ENCODE peak calls at places on chromosomes 16 and 17, in seven cellular contexts. J is heart right ventricle, D is neural progenitor cell, F is fibroblast of lung, X is endothelial cell of umbilical vein, Q is breast epithelium, E is heart left ventricle. W is an unnamed sample. For H3K9me3, the result is how much of the 10 kb centered on the place peaks cover.

GRCh38 chr17:54085934-54086333 is 263.2 kb downstream of the KIF2B start:
- DNase-seq in J (no peak), D (peak), F (peak), X (no peak), Q (no peak), E (no peak), W (no peak)

GRCh38 chr17:13931111-13931526 is 138.2 kb upstream of the COX10 start:
- DNase-seq in J (no peak), D (no peak), F (peak), X (no peak), Q (no peak), E (peak), W (no peak)

GRCh38 chr17:78532922-78533640 is 44.1 kb downstream of the DNAH17 start:
- DNase-seq in J (no peak), D (no peak), F (peak), X (peak), Q (no peak), E (no peak), W (no peak)

GRCh38 chr16:81755915-81756644 is 23.0 kb upstream of the PLCG2 start:
- DNase-seq in J (no peak), D (no peak), F (no peak), X (peak), Q (no peak), E (peak), W (no peak)

GRCh38 chr17:19331134-19331533 is 31.4 kb downstream of the B9D1 start:
- DNase-seq in J (no peak), D (no peak), F (peak), X (no peak), Q (no peak), E (no peak), W (no peak)

GRCh38 chr16:11738742-11739544 is 3.7 kb downstream of the TXNDC11 start:
- DNase-seq in J (no peak), D (no peak), F (no peak), X (no peak), Q (no peak), E (no peak), W (no peak)

GRCh38 chr17:17018021-17018441 is 24.2 kb upstream of the MPRIP start:
- DNase-seq in J (no peak), D (no peak), F (no peak), X (no peak), Q (no peak), E (no peak), W (no peak)

GRCh38 chr17:36674278-36674650 is 72.9 kb downstream of the MRM1 start:
- DNase-seq in J (no peak), D (no peak), F (no peak), X (no peak), Q (no peak), E (no peak), W (peak)

GRCh38 chr17:11490171-11490760 is 108.0 kb upstream of the DNAH9 start:
- DNase-seq in J (no peak), D (peak), F (no peak), X (no peak), Q (no peak), E (no peak), W (no peak)

GRCh38 chr16:4213721-4214120 is 28.2 kb downstream of the SRL start:
- DNase-seq in J (no peak), D (no peak), F (no peak), X (no peak), Q (peak), E (no peak), W (no peak)

GRCh38 chr16:89842471-89843408 is 14.5 kb downstream of the SPIRE2 start:
- DNase-seq in J (peak), D (no peak), F (no peak), X (peak), Q (no peak), E (peak), W (no peak)
- H3K27ac ChIP-seq in J (no peak), D (no peak), F (no peak), X (no peak), Q (peak), E (no peak), W (no peak)

DNA sequence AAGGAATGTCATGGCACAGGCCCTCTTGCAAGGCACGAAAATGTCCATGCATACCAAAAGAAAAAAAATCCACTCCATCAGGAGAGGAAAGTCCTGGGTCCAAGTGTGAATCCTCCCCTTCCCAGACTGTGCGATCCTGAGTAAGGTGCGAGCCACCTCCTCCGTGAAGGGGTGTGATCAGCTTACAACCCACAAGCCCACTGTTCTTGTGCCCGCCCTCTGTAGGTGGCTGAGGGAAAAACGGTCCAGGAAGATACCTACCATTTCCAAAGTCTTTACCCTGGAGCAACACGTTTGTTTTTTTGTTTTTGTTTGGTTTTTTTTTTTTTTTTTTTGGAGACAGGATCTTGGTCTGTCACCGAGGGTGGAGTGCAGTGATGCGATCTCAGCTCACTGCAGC is 116.5 kb downstream of the ZNF423 start:
- DNase-seq in J (no peak), D (peak), F (no peak), X (no peak), Q (no peak), E (no peak), W (no peak)
- TF ChIP-seq CTCF in J (no peak), D (peak), F (no peak), X (no peak), Q (no peak), E (no peak), W (no peak)

DNA sequence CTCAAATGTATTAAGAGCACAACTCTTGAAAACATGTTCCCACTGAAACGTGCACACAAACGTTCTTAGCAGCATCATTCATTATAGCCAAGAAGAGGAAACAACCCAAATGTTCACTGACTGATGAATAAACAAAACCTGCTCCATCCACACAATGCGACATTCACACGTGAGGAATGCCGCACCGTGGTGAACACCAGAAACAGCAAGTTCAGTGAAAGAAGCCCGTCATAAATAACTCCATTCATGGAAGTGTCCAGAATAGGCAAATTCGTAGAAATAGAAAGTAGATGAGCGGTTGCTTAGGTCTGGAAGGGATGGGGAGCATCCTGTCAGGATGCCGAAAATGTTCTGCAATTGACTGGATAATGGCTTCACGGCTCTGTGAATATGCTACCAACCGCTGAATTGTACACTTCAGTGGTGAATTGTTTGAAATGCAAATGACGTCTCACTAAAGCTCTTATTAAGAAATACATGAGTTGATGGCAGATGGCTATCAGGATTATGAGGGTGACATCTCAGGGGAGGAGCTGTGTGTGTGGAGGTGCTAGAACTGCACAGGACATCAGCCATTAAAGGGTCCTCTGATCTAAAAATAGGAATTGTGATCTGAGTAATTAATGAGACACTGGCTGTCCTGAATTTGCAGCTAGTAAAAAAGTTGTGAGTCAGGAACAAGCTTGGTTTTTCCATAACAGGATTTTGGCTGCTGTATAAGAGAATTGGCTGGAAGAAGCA is 771.0 kb downstream of the KCNJ18 start:
- DNase-seq in J (no peak), D (no peak), F (no peak), X (no peak), Q (no peak), E (no peak), W (no peak)
- H3K9me3 ChIP-seq in J (under half), D (under half), F (under half), X (under half), Q (under half), E (under half), W (under half)

GRCh38 chr16:22719945-22720344 is 94.0 kb upstream of the HS3ST2 start:
- DNase-seq in J (no peak), D (no peak), F (no peak), X (no peak), Q (no peak), E (no peak), W (no peak)
- H3K27ac ChIP-seq in J (no peak), D (no peak), F (no peak), X (no peak), Q (no peak), E (no peak), W (no peak)

W was measured in CD4-positive, alpha-beta T cell.